ENCODE peak calls at places on chromosomes 11 and 22, in five cellular contexts. K, R, M, W and I are unnamed samples.
A peak's percentile ranks its signal among the peaks of the same experiment; 100 is the strongest.

GRCh38 chr22:21445437-21446127 is 21.6 kb upstream of the TMEM191C start:
- DNase-seq in K (no peak), R (peak; percentile 5), M (no peak), W (peak; percentile 7), I (no peak)

GRCh38 chr11:11215944-11216343 is 137.1 kb downstream of the CSNK2A3 start:
- DNase-seq in K (no peak), R (no peak), M (no peak), W (no peak), I (no peak)

GRCh38 chr22:50703726-50704509 is 31.3 kb downstream of the SHANK3 start:
- DNase-seq in K (no peak), R (peak; percentile 6), M (no peak), W (peak; percentile 4), I (no peak)

GRCh38 chr22:24516301-24516737 is 21.2 kb downstream of the UPB1 start:
- DNase-seq in K (no peak), R (no peak), M (peak; percentile 93), W (no peak), I (peak; percentile 94)

GRCh38 chr22:25824828-25825474 is 83.0 kb downstream of the MYO18B start:
- DNase-seq in K (no peak), R (no peak), M (no peak), W (no peak), I (no peak)

GRCh38 chr22:31162015-31162765 is 2.2 kb downstream of the RNF185 start:
- DNase-seq in K (no peak), R (no peak), M (peak; percentile 56), W (no peak), I (peak; percentile 53)

GRCh38 chr11:74325649-74326645 is 14.5 kb upstream of the P4HA3 start:
- DNase-seq in K (peak; percentile 50), R (no peak), M (peak; percentile 97), W (peak; percentile 34), I (peak; percentile 97)

GRCh38 chr11:11978792-11979486 is 29.5 kb downstream of the DKK3 start:
- DNase-seq in K (peak; percentile 48), R (no peak), M (peak; percentile 93), W (peak; percentile 92), I (peak; percentile 84)

GRCh38 chr11:67071420-67072284 is 15.0 kb downstream of the RHOD start:
- DNase-seq in K (peak; percentile 48), R (peak; percentile 75), M (peak; percentile 56), W (peak; percentile 59), I (peak; percentile 65)

GRCh38 chr11:106706355-106706754 is 311.9 kb downstream of the GUCY1A2 start:
- DNase-seq in K (no peak), R (no peak), M (peak; percentile 51), W (no peak), I (no peak)

GRCh38 chr22:24104307-24105017 is 76.8 kb upstream of the SUSD2 start:
- DNase-seq in K (no peak), R (no peak), M (no peak), W (no peak), I (no peak)

GRCh38 chr11:30453705-30454104 is 130.8 kb downstream of the ARL14EP start:
- DNase-seq in K (no peak), R (no peak), M (no peak), W (no peak), I (no peak)

GRCh38 chr11:1384206-1384965 is 5.3 kb upstream of the BRSK2 start:
- DNase-seq in K (no peak), R (no peak), M (peak; percentile 16), W (no peak), I (no peak)